ENCODE peak calls at places on chromosomes 3 and 15, in four cellular contexts. Z, E, W and A are unnamed samples.

GRCh38 chr3:148882288-148882687 is 17.2 kb downstream of the CPA3 start:
- DNase-seq in E (no peak), W (no peak), Z (no peak), A (no peak)

GRCh38 chr15:101314301-101314700 is 19.3 kb upstream of the SNRPA1 start:
- DNase-seq in Z (no peak), W (no peak), E (no peak), A (no peak)

GRCh38 chr3:154040283-154040682 is 80.9 kb upstream of the ARHGEF26 start:
- DNase-seq in W (peak; percentile 23), Z (no peak), E (no peak), A (no peak)

GRCh38 chr15:38197553-38197952 is 55.1 kb upstream of the SPRED1 start:
- DNase-seq in W (peak; percentile 26), Z (no peak), E (no peak), A (no peak)

GRCh38 chr3:122893282-122893681 is 98.4 kb downstream of the SLC49A4 start:
- DNase-seq in Z (no peak), E (no peak), W (peak; percentile 28), A (no peak)

GRCh38 chr15:43209059-43209824 is 11.6 kb downstream of the EPB42 start:
- DNase-seq in E (no peak), W (peak; percentile 41), Z (no peak), A (no peak)

GRCh38 chr15:39555885-39556284 is 25.0 kb upstream of the THBS1 start:
- DNase-seq in Z (no peak), W (no peak), E (no peak), A (no peak)

GRCh38 chr3:153268564-153269279 is 106.7 kb downstream of the RAP2B start:
- DNase-seq in W (no peak), E (no peak), Z (no peak), A (no peak)

GRCh38 chr15:61835476-61836106 is 224.7 kb downstream of the VPS13C start:
- DNase-seq in E (peak; percentile 81), Z (peak; percentile 89), W (peak; percentile 35), A (no peak)

GRCh38 chr3:29515451-29515850 is 234.6 kb downstream of the RBMS3 start:
- DNase-seq in Z (no peak), W (no peak), E (no peak), A (peak; percentile 38)

GRCh38 chr15:26771917-26772587 is 814 bp downstream of the GABRB3 start:
- DNase-seq in E (peak; percentile 78), W (no peak), Z (no peak), A (no peak)

GRCh38 chr15:26772588-26773484 is at the start of gene GABRB3:
- DNase-seq in Z (peak; percentile 86), W (no peak), E (peak; percentile 93), A (no peak)

GRCh38 chr15:26773485-26773877 is 615 bp upstream of the GABRB3 start:
- DNase-seq in E (peak; percentile 86), Z (no peak), W (no peak), A (no peak)

GRCh38 chr15:26773917-26774316 is 1.1 kb upstream of the GABRB3 start:
- DNase-seq in W (no peak), E (no peak), Z (no peak), A (no peak)

DNA sequence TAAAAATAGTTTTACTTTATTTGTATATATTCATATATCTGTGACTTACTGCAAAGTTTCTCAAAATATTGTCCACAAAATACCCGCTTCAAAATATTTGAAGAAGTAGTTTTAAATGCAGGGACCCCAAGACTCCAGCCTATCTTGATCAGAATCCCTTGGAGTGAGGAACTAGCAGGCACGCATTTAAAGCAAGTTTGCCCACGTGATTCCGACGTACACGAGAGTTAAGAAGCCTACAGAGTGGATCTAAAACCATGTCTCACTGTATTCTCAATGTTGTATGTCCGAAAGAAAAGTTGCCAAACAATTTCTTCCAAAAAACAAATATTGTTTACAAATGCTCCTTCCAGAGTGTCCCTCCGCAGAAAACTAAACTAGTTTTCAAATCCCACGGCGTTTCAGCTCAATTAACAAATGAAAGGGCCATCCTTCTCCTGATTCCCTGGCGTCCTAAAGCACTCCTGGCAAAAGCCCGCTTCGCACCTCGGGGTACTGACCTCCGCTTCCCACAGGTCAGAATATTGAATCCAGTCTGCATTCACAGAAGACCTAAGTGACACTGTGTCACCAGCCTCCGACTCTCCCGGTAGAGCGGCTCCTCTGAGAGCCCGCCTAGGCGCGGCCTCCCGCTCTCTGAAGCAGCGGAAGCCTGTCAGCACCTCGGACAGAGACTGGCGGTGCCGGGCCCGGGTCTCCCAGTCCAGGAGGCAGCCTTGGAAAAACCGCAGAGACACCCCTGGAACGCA is 1.5 kb downstream of the GABRB3 start:
- DNase-seq in Z (peak; percentile 93), W (peak; percentile 2), E (peak; percentile 60), A (no peak)
- TF ChIP-seq RAD21 in Z (no peak), W (no peak), E (no peak), A (no peak)

DNA sequence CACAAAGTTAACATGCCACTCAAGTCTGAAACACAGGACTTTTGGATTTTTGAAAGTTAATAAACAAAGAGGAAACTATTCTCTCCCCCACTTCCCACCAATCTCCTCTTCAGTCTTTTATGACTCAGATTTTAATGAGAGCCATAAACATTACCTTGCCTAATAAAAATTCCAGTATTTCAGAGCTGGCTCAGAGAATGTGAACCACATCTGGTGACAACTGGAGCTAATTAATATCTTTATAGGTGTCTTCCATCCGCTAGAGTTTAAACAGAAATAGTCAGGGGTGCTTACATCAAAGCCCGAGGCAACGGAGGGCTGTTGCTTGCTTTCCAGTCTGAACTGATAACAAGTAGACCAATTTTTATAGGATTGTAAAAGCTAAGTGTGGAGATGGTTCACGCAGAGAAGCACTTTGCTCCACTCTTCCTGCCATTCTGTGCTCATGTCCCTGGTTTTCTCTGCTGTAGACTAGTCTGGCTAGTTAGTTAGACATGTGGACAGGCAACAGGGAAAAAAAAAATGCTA is 363.6 kb downstream of the NR2F2 start:
- DNase-seq in W (no peak), Z (no peak), E (no peak), A (no peak)
- TF ChIP-seq TAF1 in W (no peak), Z (no peak), E (no peak), A (no peak)

DNA sequence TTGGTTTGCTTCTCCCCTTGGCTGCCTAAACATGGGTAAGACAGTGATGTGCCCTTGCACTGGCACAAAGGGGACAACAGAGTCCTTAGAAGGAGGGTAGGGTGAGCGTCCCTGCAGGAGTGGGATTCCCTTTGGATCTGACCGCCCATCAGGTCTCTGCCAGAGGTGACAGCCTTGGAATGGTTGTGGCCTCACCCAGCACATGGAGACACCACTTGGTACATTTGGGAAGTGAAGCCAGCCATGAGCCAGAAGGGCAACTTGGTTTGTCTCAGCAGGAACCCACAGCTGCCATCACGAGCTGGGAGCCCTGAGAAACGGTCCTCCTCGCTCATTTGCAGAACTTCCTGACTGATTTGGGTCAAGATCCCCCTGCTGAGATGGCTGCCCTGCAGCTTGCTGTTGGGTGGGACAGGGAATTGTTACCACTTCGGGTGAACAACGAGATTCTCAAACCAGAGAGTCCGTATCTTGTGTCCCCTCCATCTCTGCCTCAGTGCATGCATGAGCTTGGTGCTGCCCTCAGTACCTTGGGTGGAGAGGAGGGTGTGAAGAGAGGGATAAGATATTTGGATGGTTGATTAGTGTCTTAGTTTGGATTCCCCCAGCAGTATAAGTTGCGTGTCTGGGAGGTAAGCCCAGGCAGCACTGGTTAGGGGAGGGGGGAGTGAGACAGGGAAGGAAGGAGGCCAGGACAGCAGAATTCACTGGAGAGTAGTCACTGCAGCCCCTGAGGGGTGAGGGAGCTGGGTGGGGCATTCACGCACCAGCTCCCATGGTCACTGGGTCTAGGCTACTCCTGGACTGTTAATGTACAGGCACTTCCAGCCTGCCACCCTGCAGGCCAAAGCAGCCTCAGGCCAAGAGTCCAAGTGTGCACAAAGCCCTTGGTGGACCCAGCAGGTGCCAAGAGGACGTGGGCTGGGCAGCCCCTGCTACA is 168.8 kb upstream of the TOPAZ1 start:
- DNase-seq in Z (peak; percentile 33), E (no peak), W (no peak), A (no peak)
- TF ChIP-seq GABPA in Z (no peak), E (no peak), W (no peak), A (no peak)

GRCh38 chr15:72341361-72341760 is 21.4 kb upstream of the CELF6 start:
- DNase-seq in E (peak; percentile 39), Z (peak; percentile 80), W (no peak), A (no peak)
- TF ChIP-seq RAD21 in E (no peak), Z (peak; percentile 12), W (no peak), A (no peak)

GRCh38 chr3:97949743-97950142 is 22.5 kb downstream of the RIOX2 start:
- DNase-seq in Z (no peak), E (no peak), W (no peak), A (no peak)

GRCh38 chr3:97954193-97954827 is 17.9 kb downstream of the RIOX2 start:
- DNase-seq in E (no peak), Z (no peak), W (no peak), A (no peak)

GRCh38 chr3:97952872-97953271 is 19.4 kb downstream of the RIOX2 start:
- DNase-seq in Z (no peak), E (no peak), W (no peak), A (no peak)

GRCh38 chr3:97950360-97950759 is 21.9 kb downstream of the RIOX2 start:
- DNase-seq in E (no peak), W (no peak), Z (no peak), A (no peak)

DNA sequence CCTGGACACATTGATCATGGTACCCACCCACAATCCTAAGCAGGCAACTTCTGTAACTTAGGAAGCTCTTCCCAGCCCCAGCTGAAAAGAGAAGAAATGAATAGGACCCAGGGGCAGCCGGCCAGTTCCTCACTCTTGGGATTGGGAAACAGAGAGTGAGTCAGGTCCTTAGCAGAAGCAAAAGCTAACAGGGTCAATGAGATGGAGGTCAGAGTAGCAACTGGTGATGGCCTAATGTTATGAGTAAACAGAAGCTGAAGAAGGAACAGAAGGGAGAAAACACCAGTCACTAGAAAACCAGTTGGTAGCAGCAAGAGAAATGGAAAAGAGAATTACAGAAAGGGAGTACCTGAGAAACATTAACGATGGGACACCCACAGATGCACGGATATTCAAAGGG is 20.0 kb downstream of the RIOX2 start:
- DNase-seq in Z (no peak), E (no peak), W (no peak), A (no peak)
- TF ChIP-seq TAF1 in Z (no peak), E (no peak), W (no peak), A (no peak)

DNA sequence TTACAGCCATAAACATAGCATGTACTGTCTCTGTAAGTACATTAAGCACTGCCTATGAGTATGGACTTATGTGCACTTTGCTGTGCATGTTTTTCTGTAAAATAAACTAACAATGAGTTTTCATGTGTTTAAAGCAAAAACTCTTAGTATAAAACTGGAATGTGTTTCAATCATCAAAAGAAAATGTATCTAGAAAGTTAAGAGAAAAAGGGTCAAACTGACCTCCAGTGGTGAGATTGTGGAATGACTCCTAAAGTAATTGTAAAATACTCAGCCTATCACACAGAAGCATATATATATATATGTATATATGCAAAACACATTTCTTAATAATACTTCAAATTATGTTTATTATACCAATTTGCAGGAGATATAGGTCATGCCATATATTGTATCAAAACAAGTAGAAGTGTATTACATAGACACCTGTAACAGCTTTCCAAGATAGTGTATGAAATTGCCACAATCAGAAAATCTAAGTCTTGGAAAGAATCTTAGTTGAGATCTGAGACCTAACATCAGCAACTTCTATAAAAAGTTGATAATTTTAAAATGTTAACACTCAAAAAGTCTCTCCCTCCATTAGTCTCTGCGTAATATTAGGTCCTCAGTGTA is 199.6 kb downstream of the FMN1 start:
- DNase-seq in W (peak; percentile 7), Z (no peak), E (peak; percentile 38), A (no peak)
- TF ChIP-seq GABPA in W (no peak), Z (no peak), E (no peak), A (no peak)

GRCh38 chr3:42031808-42032475 is 59.2 kb upstream of the TRAK1 start:
- DNase-seq in W (no peak), Z (no peak), E (no peak), A (no peak)
- TF ChIP-seq RAD21 in W (no peak), Z (no peak), E (no peak), A (no peak)

GRCh38 chr3:185270262-185270955 is 16.6 kb upstream of the EHHADH start:
- DNase-seq in E (peak; percentile 82), W (peak; percentile 50), Z (peak; percentile 55), A (no peak)
- TF ChIP-seq TAF1 in E (no peak), W (no peak), Z (no peak), A (no peak)